ENCODE peak calls at places on chromosomes 3 and 15, in five cellular contexts. One of them, this sample, is unnamed.

GRCh38 chr15:101807345-101807945 is 4.1 kb downstream of the OR4F6 start:
- DNase-seq in pancreas: no peak
- DNase-seq in lung: no peak
- DNase-seq in AG04450: peak
- DNase-seq in Calu3: no peak
- DNase-seq in this sample: no peak

GRCh38 chr3:151155409-151156128 is 47.4 kb downstream of the GPR171 start:
- DNase-seq in pancreas: no peak
- DNase-seq in lung: no peak
- DNase-seq in AG04450: no peak
- DNase-seq in Calu3: no peak
- DNase-seq in this sample: no peak

GRCh38 chr3:48851407-48851806 is 3.7 kb upstream of the PRKAR2A start:
- DNase-seq in pancreas: no peak
- DNase-seq in lung: no peak
- DNase-seq in AG04450: peak
- DNase-seq in Calu3: no peak
- DNase-seq in this sample: no peak

GRCh38 chr3:63960048-63960711 is 48.0 kb upstream of the SCAANT1 start:
- DNase-seq in pancreas: no peak
- DNase-seq in lung: no peak
- DNase-seq in AG04450: no peak
- DNase-seq in Calu3: peak
- DNase-seq in this sample: no peak

GRCh38 chr15:58271410-58271809 is 133.2 kb downstream of the AQP9 start:
- DNase-seq in pancreas: no peak
- DNase-seq in lung: no peak
- DNase-seq in AG04450: no peak
- DNase-seq in Calu3: no peak
- DNase-seq in this sample: no peak

GRCh38 chr3:134600166-134600670 is 50.6 kb downstream of the KY start:
- DNase-seq in pancreas: no peak
- DNase-seq in lung: no peak
- DNase-seq in AG04450: no peak
- DNase-seq in Calu3: no peak
- DNase-seq in this sample: no peak

GRCh38 chr3:192188218-192188835 is 539.0 kb downstream of the FGF12 start:
- DNase-seq in pancreas: peak
- DNase-seq in lung: peak
- DNase-seq in AG04450: no peak
- DNase-seq in Calu3: peak
- DNase-seq in this sample: no peak

GRCh38 chr15:55796321-55796965 is 53.5 kb upstream of the PRTG start:
- DNase-seq in pancreas: no peak
- DNase-seq in lung: no peak
- DNase-seq in AG04450: no peak
- DNase-seq in Calu3: no peak
- DNase-seq in this sample: no peak

GRCh38 chr3:108202834-108203233 is 19.4 kb downstream of the IFT57 start:
- DNase-seq in pancreas: peak
- DNase-seq in lung: no peak
- DNase-seq in AG04450: no peak
- DNase-seq in Calu3: no peak
- DNase-seq in this sample: no peak
- TF ChIP-seq CTCF in pancreas: no peak
- TF ChIP-seq CTCF in lung: no peak
- TF ChIP-seq CTCF in AG04450: no peak
- TF ChIP-seq CTCF in Calu3: no peak
- TF ChIP-seq CTCF in this sample: no peak

GRCh38 chr3:125202197-125202596 is 10.4 kb downstream of the SLC12A8 start:
- DNase-seq in pancreas: no peak
- DNase-seq in lung: no peak
- DNase-seq in AG04450: no peak
- DNase-seq in Calu3: no peak
- DNase-seq in this sample: no peak
- TF ChIP-seq CTCF in pancreas: no peak
- TF ChIP-seq CTCF in lung: no peak
- TF ChIP-seq CTCF in AG04450: peak
- TF ChIP-seq CTCF in Calu3: no peak
- TF ChIP-seq CTCF in this sample: peak

GRCh38 chr3:7421065-7421464 is 560.1 kb downstream of the GRM7 start:
- DNase-seq in pancreas: no peak
- DNase-seq in lung: no peak
- DNase-seq in AG04450: no peak
- DNase-seq in Calu3: no peak
- DNase-seq in this sample: no peak
- TF ChIP-seq CTCF in pancreas: no peak
- TF ChIP-seq CTCF in lung: no peak
- TF ChIP-seq CTCF in AG04450: no peak
- TF ChIP-seq CTCF in Calu3: no peak
- TF ChIP-seq CTCF in this sample: no peak

GRCh38 chr15:70265986-70266385 is 168.3 kb upstream of the TLE3 start:
- DNase-seq in pancreas: no peak
- DNase-seq in lung: no peak
- DNase-seq in AG04450: no peak
- DNase-seq in Calu3: no peak
- DNase-seq in this sample: no peak
- TF ChIP-seq CTCF in pancreas: no peak
- TF ChIP-seq CTCF in lung: no peak
- TF ChIP-seq CTCF in AG04450: no peak
- TF ChIP-seq CTCF in Calu3: no peak
- TF ChIP-seq CTCF in this sample: no peak

DNA sequence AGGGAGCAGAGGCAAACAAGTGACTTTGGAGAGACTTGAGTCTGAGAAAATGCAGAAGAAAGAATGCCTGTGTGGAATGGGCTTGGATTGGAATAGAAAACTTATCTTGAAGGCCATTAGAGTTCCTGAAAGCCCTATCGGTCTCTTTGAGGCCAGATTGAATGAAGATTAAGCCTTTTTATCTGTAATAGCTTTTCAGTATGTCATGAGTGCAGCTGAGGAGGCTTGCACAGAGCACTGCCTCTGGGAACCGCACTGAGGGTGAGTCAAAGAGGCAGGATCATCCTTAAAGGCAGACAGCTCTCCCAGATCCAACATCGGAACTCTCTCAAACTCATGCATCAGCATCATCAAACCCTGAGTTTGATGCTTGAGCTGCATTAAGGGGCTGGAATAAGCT is 515.2 kb downstream of the NTRK3 start:
- DNase-seq in pancreas: no peak
- DNase-seq in lung: no peak
- DNase-seq in AG04450: no peak
- DNase-seq in Calu3: no peak
- DNase-seq in this sample: no peak
- TF ChIP-seq CTCF in pancreas: no peak
- TF ChIP-seq CTCF in lung: no peak
- TF ChIP-seq CTCF in AG04450: no peak
- TF ChIP-seq CTCF in Calu3: no peak
- TF ChIP-seq CTCF in this sample: no peak

GRCh38 chr3:160928183-160928718 is 172.2 kb downstream of the PPM1L start:
- DNase-seq in pancreas: no peak
- DNase-seq in lung: no peak
- DNase-seq in AG04450: no peak
- DNase-seq in Calu3: no peak
- DNase-seq in this sample: no peak
- TF ChIP-seq CTCF in pancreas: no peak
- TF ChIP-seq CTCF in lung: no peak
- TF ChIP-seq CTCF in AG04450: no peak
- TF ChIP-seq CTCF in Calu3: peak
- TF ChIP-seq CTCF in this sample: peak

GRCh38 chr3:171365489-171365888 is 94.7 kb downstream of the TNIK start:
- DNase-seq in pancreas: no peak
- DNase-seq in lung: no peak
- DNase-seq in AG04450: no peak
- DNase-seq in Calu3: no peak
- DNase-seq in this sample: no peak
- TF ChIP-seq CTCF in pancreas: no peak
- TF ChIP-seq CTCF in lung: no peak
- TF ChIP-seq CTCF in AG04450: no peak
- TF ChIP-seq CTCF in Calu3: no peak
- TF ChIP-seq CTCF in this sample: no peak

GRCh38 chr3:20225769-20226168 is 39.8 kb upstream of the SGO1 start:
- DNase-seq in pancreas: no peak
- DNase-seq in lung: no peak
- DNase-seq in AG04450: no peak
- DNase-seq in Calu3: peak
- DNase-seq in this sample: no peak
- TF ChIP-seq CTCF in pancreas: no peak
- TF ChIP-seq CTCF in lung: no peak
- TF ChIP-seq CTCF in AG04450: peak
- TF ChIP-seq CTCF in Calu3: no peak
- TF ChIP-seq CTCF in this sample: no peak